ENCODE peak calls at places on chromosomes 6 and 20, in ten cellular contexts. One of them, this sample, is unnamed.

GRCh38 chr20:24651171-24651972 is 181.9 kb downstream of the SYNDIG1 start:
- DNase-seq in NB4: peak
- DNase-seq in fibroblast of villous mesenchyme: peak
- DNase-seq in GM23338: no peak
- DNase-seq in spleen: peak
- DNase-seq in pancreas: no peak
- DNase-seq in fibroblast of mammary gland: peak
- DNase-seq in cardiac fibroblast: peak
- DNase-seq in dorsolateral prefrontal cortex: no peak
- DNase-seq in heart left ventricle: no peak
- DNase-seq in this sample: peak

GRCh38 chr6:14754636-14755513 is 491.0 kb upstream of the JARID2 start:
- DNase-seq in NB4: no peak
- DNase-seq in fibroblast of villous mesenchyme: no peak
- DNase-seq in GM23338: no peak
- DNase-seq in spleen: no peak
- DNase-seq in pancreas: no peak
- DNase-seq in fibroblast of mammary gland: no peak
- DNase-seq in cardiac fibroblast: no peak
- DNase-seq in dorsolateral prefrontal cortex: no peak
- DNase-seq in heart left ventricle: no peak
- DNase-seq in this sample: no peak

GRCh38 chr20:57545927-57546662 is 14.8 kb upstream of the PCK1 start:
- DNase-seq in NB4: no peak
- DNase-seq in fibroblast of villous mesenchyme: no peak
- DNase-seq in GM23338: peak
- DNase-seq in spleen: no peak
- DNase-seq in pancreas: no peak
- DNase-seq in fibroblast of mammary gland: no peak
- DNase-seq in cardiac fibroblast: no peak
- DNase-seq in dorsolateral prefrontal cortex: no peak
- DNase-seq in heart left ventricle: no peak
- DNase-seq in this sample: no peak

GRCh38 chr20:25586877-25587276 is 1.5 kb upstream of the NINL start:
- DNase-seq in NB4: no peak
- DNase-seq in fibroblast of villous mesenchyme: no peak
- DNase-seq in GM23338: no peak
- DNase-seq in spleen: peak
- DNase-seq in pancreas: no peak
- DNase-seq in fibroblast of mammary gland: peak
- DNase-seq in cardiac fibroblast: no peak
- DNase-seq in dorsolateral prefrontal cortex: no peak
- DNase-seq in heart left ventricle: no peak
- DNase-seq in this sample: no peak

GRCh38 chr20:1830240-1830639 is 65.0 kb upstream of the SIRPA start:
- DNase-seq in NB4: no peak
- DNase-seq in fibroblast of villous mesenchyme: peak
- DNase-seq in GM23338: no peak
- DNase-seq in spleen: no peak
- DNase-seq in pancreas: peak
- DNase-seq in fibroblast of mammary gland: peak
- DNase-seq in cardiac fibroblast: peak
- DNase-seq in dorsolateral prefrontal cortex: peak
- DNase-seq in heart left ventricle: peak
- DNase-seq in this sample: peak

GRCh38 chr6:3797231-3798200 is 46.0 kb upstream of the PXDC1 start:
- DNase-seq in NB4: no peak
- DNase-seq in fibroblast of villous mesenchyme: peak
- DNase-seq in GM23338: no peak
- DNase-seq in spleen: no peak
- DNase-seq in pancreas: no peak
- DNase-seq in fibroblast of mammary gland: peak
- DNase-seq in cardiac fibroblast: peak
- DNase-seq in dorsolateral prefrontal cortex: no peak
- DNase-seq in heart left ventricle: no peak
- DNase-seq in this sample: peak

GRCh38 chr6:145809211-145809610 is 5.4 kb downstream of the FBXO30 start:
- DNase-seq in NB4: no peak
- DNase-seq in fibroblast of villous mesenchyme: peak
- DNase-seq in GM23338: no peak
- DNase-seq in spleen: no peak
- DNase-seq in pancreas: no peak
- DNase-seq in fibroblast of mammary gland: no peak
- DNase-seq in cardiac fibroblast: no peak
- DNase-seq in dorsolateral prefrontal cortex: no peak
- DNase-seq in heart left ventricle: no peak
- DNase-seq in this sample: no peak

GRCh38 chr20:19813839-19814238 is 55.8 kb downstream of the RIN2 start:
- DNase-seq in NB4: no peak
- DNase-seq in fibroblast of villous mesenchyme: peak
- DNase-seq in GM23338: no peak
- DNase-seq in spleen: no peak
- DNase-seq in pancreas: no peak
- DNase-seq in fibroblast of mammary gland: peak
- DNase-seq in cardiac fibroblast: peak
- DNase-seq in dorsolateral prefrontal cortex: no peak
- DNase-seq in heart left ventricle: no peak
- DNase-seq in this sample: no peak

GRCh38 chr6:63503199-63503598 is 69.1 kb upstream of the LOC128125822 start:
- DNase-seq in NB4: no peak
- DNase-seq in fibroblast of villous mesenchyme: no peak
- DNase-seq in GM23338: no peak
- DNase-seq in spleen: no peak
- DNase-seq in pancreas: no peak
- DNase-seq in fibroblast of mammary gland: no peak
- DNase-seq in cardiac fibroblast: no peak
- DNase-seq in dorsolateral prefrontal cortex: no peak
- DNase-seq in heart left ventricle: no peak
- DNase-seq in this sample: no peak

GRCh38 chr6:39912446-39912845 is 21.8 kb downstream of the MOCS1 start:
- DNase-seq in NB4: no peak
- DNase-seq in fibroblast of villous mesenchyme: no peak
- DNase-seq in GM23338: no peak
- DNase-seq in spleen: no peak
- DNase-seq in pancreas: no peak
- DNase-seq in fibroblast of mammary gland: no peak
- DNase-seq in cardiac fibroblast: no peak
- DNase-seq in dorsolateral prefrontal cortex: no peak
- DNase-seq in heart left ventricle: no peak
- DNase-seq in this sample: no peak

GRCh38 chr6:27617700-27618689 is 145.1 kb upstream of the ZNF184 start:
- DNase-seq in NB4: peak
- DNase-seq in fibroblast of villous mesenchyme: peak
- DNase-seq in GM23338: peak
- DNase-seq in spleen: no peak
- DNase-seq in pancreas: no peak
- DNase-seq in fibroblast of mammary gland: peak
- DNase-seq in cardiac fibroblast: peak
- DNase-seq in dorsolateral prefrontal cortex: no peak
- DNase-seq in heart left ventricle: no peak
- DNase-seq in this sample: no peak
- H3K4me3 ChIP-seq in NB4: peak
- H3K4me3 ChIP-seq in fibroblast of villous mesenchyme: peak
- H3K4me3 ChIP-seq in GM23338: peak
- H3K4me3 ChIP-seq in spleen: peak
- H3K4me3 ChIP-seq in pancreas: peak
- H3K4me3 ChIP-seq in fibroblast of mammary gland: peak
- H3K4me3 ChIP-seq in cardiac fibroblast: peak
- H3K4me3 ChIP-seq in dorsolateral prefrontal cortex: peak
- H3K4me3 ChIP-seq in heart left ventricle: no peak
- H3K4me3 ChIP-seq in this sample: peak

DNA sequence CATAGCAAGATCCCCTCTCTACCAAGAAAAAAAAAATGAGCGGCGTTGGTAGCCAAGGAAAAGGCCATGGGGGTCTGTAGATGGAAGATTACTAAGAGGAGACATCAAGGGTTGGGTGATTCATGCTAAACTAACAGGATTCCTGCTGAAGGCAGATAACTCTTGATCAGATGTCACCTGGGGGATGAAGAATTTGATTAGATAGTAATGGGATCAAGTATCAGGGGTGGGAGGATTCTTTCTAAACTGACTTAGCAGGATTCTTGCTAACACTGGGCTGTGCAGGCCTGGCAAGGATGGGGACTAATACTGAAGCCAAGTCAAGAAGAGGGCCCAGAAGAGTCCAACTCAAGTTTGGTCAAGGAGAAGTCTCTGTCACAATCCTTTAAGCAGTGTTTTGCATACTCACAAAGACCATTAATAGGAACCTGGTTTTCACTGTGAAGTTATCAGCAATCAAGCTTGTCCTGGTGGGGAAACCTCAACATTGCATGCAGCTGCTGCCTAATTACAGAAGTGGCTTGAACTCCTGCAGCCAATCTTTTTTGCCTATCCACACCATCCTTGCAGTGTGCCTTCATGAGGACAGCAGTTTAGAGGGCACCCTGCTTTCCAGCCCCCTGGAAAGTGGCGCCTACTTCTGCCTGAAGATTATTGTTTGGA is 61.3 kb downstream of the ANKRD6 start:
- DNase-seq in NB4: peak
- DNase-seq in fibroblast of villous mesenchyme: no peak
- DNase-seq in GM23338: peak
- DNase-seq in spleen: no peak
- DNase-seq in pancreas: no peak
- DNase-seq in fibroblast of mammary gland: no peak
- DNase-seq in cardiac fibroblast: no peak
- DNase-seq in dorsolateral prefrontal cortex: no peak
- DNase-seq in heart left ventricle: no peak
- DNase-seq in this sample: no peak
- TF ChIP-seq CTCF in NB4: no peak
- TF ChIP-seq CTCF in fibroblast of villous mesenchyme: peak
- TF ChIP-seq CTCF in GM23338: no peak
- TF ChIP-seq CTCF in spleen: no peak
- TF ChIP-seq CTCF in pancreas: no peak
- TF ChIP-seq CTCF in fibroblast of mammary gland: no peak
- TF ChIP-seq CTCF in cardiac fibroblast: no peak
- TF ChIP-seq CTCF in dorsolateral prefrontal cortex: no peak
- TF ChIP-seq CTCF in heart left ventricle: no peak
- TF ChIP-seq CTCF in this sample: no peak

DNA sequence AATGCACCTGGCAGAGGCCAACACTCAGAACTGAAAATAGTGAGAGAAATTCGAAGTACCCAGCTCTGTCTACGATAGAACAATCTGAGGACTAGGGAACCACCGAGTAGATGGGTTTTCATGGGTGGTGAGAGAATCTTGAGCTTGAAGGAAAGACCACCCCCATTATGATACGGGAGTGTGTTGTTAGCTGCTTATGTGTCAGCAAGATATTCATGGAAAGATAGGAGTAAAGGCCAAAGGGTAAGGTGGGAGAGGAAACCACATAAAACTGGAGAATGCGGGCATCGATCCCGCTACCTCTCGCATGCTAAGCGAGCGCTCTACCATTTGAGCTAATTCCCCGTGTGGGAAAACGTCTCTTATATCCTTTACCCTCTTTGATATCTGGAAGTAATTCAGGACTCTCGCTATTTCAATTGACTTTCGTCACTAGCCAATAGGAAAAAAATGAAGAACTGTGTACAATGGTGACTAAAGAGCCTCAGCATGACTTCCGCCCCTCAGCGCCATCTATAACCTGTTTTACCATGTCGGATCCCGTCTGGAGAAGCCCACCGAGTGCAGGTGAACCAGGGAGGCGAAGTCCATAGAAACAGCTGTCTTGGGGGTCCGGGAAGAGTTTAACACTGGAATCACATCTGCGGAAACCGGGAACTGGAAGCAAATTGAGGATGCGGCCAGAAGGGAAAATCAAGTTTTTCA is 25.0 kb upstream of the ABT1 start:
- DNase-seq in NB4: peak
- DNase-seq in fibroblast of villous mesenchyme: peak
- DNase-seq in GM23338: peak
- DNase-seq in spleen: peak
- DNase-seq in pancreas: peak
- DNase-seq in fibroblast of mammary gland: peak
- DNase-seq in cardiac fibroblast: peak
- DNase-seq in dorsolateral prefrontal cortex: no peak
- DNase-seq in heart left ventricle: peak
- DNase-seq in this sample: no peak
- H3K4me3 ChIP-seq in NB4: peak
- H3K4me3 ChIP-seq in fibroblast of villous mesenchyme: peak
- H3K4me3 ChIP-seq in GM23338: peak
- H3K4me3 ChIP-seq in spleen: peak
- H3K4me3 ChIP-seq in pancreas: peak
- H3K4me3 ChIP-seq in fibroblast of mammary gland: peak
- H3K4me3 ChIP-seq in cardiac fibroblast: peak
- H3K4me3 ChIP-seq in dorsolateral prefrontal cortex: peak
- H3K4me3 ChIP-seq in heart left ventricle: peak
- H3K4me3 ChIP-seq in this sample: peak

DNA sequence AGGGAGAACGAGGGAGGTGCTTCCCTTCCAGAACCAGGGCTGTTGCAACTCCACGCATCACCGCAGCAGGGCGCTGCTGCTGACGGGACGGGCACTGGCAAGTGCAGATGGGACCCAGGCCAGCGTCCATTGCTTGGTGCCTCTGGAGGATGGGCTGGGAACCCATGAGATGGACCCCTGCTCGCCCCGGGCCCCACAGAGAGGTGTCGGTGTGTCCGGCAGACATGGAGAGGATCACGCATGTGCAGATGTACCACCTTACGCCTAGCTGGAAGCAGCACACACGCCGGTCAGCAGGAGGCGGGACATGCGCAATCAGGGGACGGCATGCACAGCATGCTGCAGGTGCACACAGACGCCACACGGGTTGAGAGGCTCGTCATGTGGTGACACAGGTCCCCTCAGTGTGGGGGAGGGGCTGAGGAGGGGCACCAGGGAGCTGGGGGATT is 5.7 kb downstream of the CABLES2 start:
- DNase-seq in NB4: no peak
- DNase-seq in fibroblast of villous mesenchyme: no peak
- DNase-seq in GM23338: peak
- DNase-seq in spleen: no peak
- DNase-seq in pancreas: no peak
- DNase-seq in fibroblast of mammary gland: no peak
- DNase-seq in cardiac fibroblast: no peak
- DNase-seq in dorsolateral prefrontal cortex: no peak
- DNase-seq in heart left ventricle: no peak
- DNase-seq in this sample: no peak
- TF ChIP-seq CTCF in NB4: no peak
- TF ChIP-seq CTCF in fibroblast of villous mesenchyme: peak
- TF ChIP-seq CTCF in GM23338: peak
- TF ChIP-seq CTCF in spleen: no peak
- TF ChIP-seq CTCF in pancreas: no peak
- TF ChIP-seq CTCF in fibroblast of mammary gland: peak
- TF ChIP-seq CTCF in cardiac fibroblast: no peak
- TF ChIP-seq CTCF in dorsolateral prefrontal cortex: no peak
- TF ChIP-seq CTCF in heart left ventricle: no peak
- TF ChIP-seq CTCF in this sample: peak

This sample was measured in AG09309.